ENCODE peak calls at places on chromosomes 4 and X, in four cellular contexts. A, R, C and Z are unnamed samples. For H3K4me1, the result is how much of the 10 kb centered on the place peaks cover.

GRCh38 chrX:112147206-112147605 is 64.6 kb upstream of the TRPC5 start:
- DNase-seq in A (peak), R (no peak), C (no peak), Z (no peak)

GRCh38 chr4:37970702-37971101 is 10.5 kb downstream of the PTTG2 start:
- DNase-seq in A (peak), R (peak), C (no peak), Z (peak)

GRCh38 chrX:9291666-9292065 is 173.2 kb upstream of the TBL1X start:
- DNase-seq in A (no peak), R (no peak), C (no peak), Z (no peak)

GRCh38 chr4:25100156-25100555 is 60.1 kb downstream of the SEPSECS start:
- DNase-seq in A (no peak), R (no peak), C (no peak), Z (no peak)

GRCh38 chr4:106201373-106201772 is 114.6 kb downstream of the TBCK start:
- DNase-seq in A (peak), R (no peak), C (no peak), Z (no peak)

GRCh38 chr4:129988957-129989356 is 893.0 kb downstream of the C4orf33 start:
- DNase-seq in A (no peak), R (no peak), C (no peak), Z (no peak)

GRCh38 chr4:95761441-95761840 is 78.5 kb upstream of the PDHA2 start:
- DNase-seq in A (peak), R (no peak), C (no peak), Z (no peak)

GRCh38 chrX:130916636-130917422 is 13.8 kb upstream of the ENOX2 start:
- DNase-seq in A (peak), R (no peak), C (no peak), Z (no peak)

GRCh38 chrX:49726966-49727365 is 31.2 kb upstream of the PAGE1 start:
- DNase-seq in A (no peak), R (no peak), C (no peak), Z (peak)

GRCh38 chr4:5027366-5027765 is 8.1 kb upstream of the CYTL1 start:
- DNase-seq in A (no peak), R (no peak), C (no peak), Z (no peak)

GRCh38 chr4:123144626-123145025 is 222.2 kb upstream of the NUDT6 start:
- DNase-seq in A (no peak), R (no peak), C (no peak), Z (no peak)

GRCh38 chr4:119049342-119049741 is 86.3 kb upstream of the MYOZ2 start:
- DNase-seq in A (peak), R (no peak), C (no peak), Z (no peak)

GRCh38 chr4:13980317-13980716 is 352.8 kb upstream of the BOD1L1 start:
- DNase-seq in A (peak), R (no peak), C (no peak), Z (no peak)

GRCh38 chr4:38387348-38387747 is 276.7 kb upstream of the KLF3 start:
- DNase-seq in A (no peak), R (no peak), C (peak), Z (peak)

GRCh38 chr4:67122029-67122428 is 423.3 kb downstream of the CENPC start:
- DNase-seq in A (peak), R (no peak), C (no peak), Z (no peak)

GRCh38 chrX:124358796-124359386 is 12.5 kb downstream of the SH2D1A start:
- DNase-seq in A (no peak), R (no peak), C (no peak), Z (no peak)

GRCh38 chrX:112527903-112528302 is 151.8 kb downstream of the LHFPL1 start:
- DNase-seq in A (no peak), R (no peak), C (no peak), Z (no peak)

GRCh38 chr4:66606908-66607307 is 936.6 kb upstream of the EPHA5 start:
- DNase-seq in A (no peak), R (no peak), C (no peak), Z (no peak)

GRCh38 chr4:82681759-82682158 is 116.8 kb downstream of the SCD5 start:
- DNase-seq in A (no peak), R (no peak), C (no peak), Z (no peak)

GRCh38 chrX:47217852-47218279 is 615 bp upstream of the CDK16 start:
- DNase-seq in A (peak), R (peak), C (peak), Z (peak)

GRCh38 chr4:74624351-74625151 is 169.8 kb downstream of the BTC start:
- DNase-seq in A (peak), R (no peak), C (no peak), Z (no peak)
- H3K27ac ChIP-seq in A (peak), R (no peak), C (no peak), Z (peak)

GRCh38 chrX:108412783-108413182 is 25.4 kb downstream of the COL4A6 start:
- DNase-seq in A (peak), R (no peak), C (no peak), Z (no peak)

GRCh38 chrX:108419401-108419800 is 18.8 kb downstream of the COL4A6 start:
- DNase-seq in A (no peak), R (no peak), C (no peak), Z (no peak)

GRCh38 chrX:108415891-108416290 is 22.3 kb downstream of the COL4A6 start:
- DNase-seq in A (peak), R (no peak), C (no peak), Z (no peak)

GRCh38 chrX:108417257-108417656 is 21.0 kb downstream of the COL4A6 start:
- DNase-seq in A (no peak), R (no peak), C (no peak), Z (no peak)

GRCh38 chrX:108415146-108415545 is 23.1 kb downstream of the COL4A6 start:
- DNase-seq in A (peak), R (no peak), C (no peak), Z (no peak)
- H3K4me1 ChIP-seq in A (under half), R (under half), C (under half), Z (under half)

DNA sequence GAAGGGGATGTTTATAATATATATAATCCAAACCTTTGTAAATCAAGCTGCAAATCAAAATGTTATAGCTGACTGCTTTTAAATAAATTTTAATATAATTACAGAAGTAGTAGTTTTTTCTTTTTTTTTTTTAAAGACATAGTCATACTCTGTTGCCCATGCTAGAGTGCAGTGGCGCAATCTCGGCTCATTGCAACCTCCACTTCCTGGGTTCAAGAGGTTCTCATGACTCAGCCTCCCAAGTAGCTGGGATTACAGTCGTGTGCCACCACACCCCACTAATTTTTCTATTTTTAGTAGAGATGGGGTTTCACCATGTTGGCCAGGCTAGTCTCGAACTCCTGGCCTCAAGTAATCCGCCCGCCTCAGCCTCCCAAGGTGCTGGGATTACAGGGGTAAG is 178.7 kb downstream of the FBXW7 start:
- DNase-seq in A (no peak), R (no peak), C (no peak), Z (peak)
- H3K27ac ChIP-seq in A (no peak), R (no peak), C (no peak), Z (no peak)

GRCh38 chr4:1215347-1216075 is 33.4 kb downstream of the CTBP1 start:
- DNase-seq in A (no peak), R (no peak), C (no peak), Z (no peak)
- H3K4me1 ChIP-seq in A (under half), R (under half), C (half or more), Z (half or more)

DNA sequence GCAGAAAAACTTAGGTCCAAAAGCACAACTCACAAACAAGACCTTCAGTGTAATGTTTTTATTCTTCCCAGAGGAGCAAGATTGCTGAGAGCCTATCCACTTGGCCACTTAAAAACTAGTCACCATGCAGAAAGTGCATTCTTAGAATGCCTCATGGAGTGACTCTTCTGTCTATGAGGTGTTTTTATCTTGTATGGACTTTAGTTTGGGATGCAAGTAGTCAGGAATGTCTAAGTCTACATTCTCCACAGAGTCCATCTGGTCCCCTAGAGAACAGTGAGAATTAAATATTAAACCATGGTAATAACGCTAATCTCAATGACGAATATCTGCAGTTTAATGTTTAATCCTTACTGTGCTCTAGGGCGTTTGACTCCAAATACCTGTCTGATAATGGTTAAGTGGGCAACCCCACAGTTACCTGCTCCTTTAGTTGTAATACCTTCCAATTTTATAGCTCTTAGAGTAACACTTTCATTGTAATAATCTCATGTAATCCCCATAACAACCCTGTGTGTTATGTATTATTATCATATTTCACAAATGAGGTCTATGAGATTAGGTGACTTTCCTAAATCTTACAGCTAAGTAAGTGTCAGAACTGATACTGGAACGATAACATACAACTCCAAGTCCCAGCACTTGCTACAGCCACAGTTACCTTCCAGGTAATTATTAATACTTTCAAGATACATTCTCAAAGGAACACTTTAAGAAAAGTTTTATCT is 235.6 kb upstream of the JADE1 start:
- DNase-seq in A (peak), R (no peak), C (no peak), Z (no peak)
- H3K27ac ChIP-seq in A (no peak), R (no peak), C (no peak), Z (peak)

DNA sequence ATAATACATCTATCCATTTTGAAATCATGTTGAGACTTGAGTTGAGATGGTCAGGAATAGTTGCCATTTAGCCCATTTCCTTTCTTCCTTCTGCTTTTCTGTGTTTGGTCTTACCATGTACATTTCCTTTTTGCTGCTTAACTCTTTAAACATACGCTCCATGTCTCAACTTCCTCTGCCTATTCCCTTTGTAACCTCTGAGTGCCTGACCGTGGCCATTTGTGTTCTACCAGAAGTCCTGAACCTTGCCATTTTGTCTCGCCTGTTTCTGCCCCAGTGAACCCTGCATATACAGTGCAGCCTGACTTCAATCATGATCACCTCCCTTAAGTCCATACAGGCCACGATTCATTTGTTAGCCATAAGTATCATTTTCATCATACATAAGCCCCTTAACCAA is 169.0 kb downstream of the RAPGEF2 start:
- DNase-seq in A (no peak), R (no peak), C (no peak), Z (no peak)
- H3K4me1 ChIP-seq in A (under half), R (under half), C (under half), Z (under half)